ENCODE peak calls at places on chromosomes 7 and 10, in seven cellular contexts. C is pancreas, V is A549, J is BJ, I is heart right ventricle, Q is AG09319, D is endothelial cell. H is an unnamed sample.

GRCh38 chr10:3542185-3542611 is 242.8 kb downstream of the KLF6 start:
- DNase-seq in C (no peak), I (no peak), J (peak; percentile 63), Q (no peak), D (no peak), V (no peak), H (no peak)

GRCh38 chr7:22587322-22587721 is 87.3 kb upstream of the STEAP1B start:
- DNase-seq in D (no peak), V (no peak), J (no peak), C (no peak), I (no peak), Q (no peak), H (no peak)

GRCh38 chr7:16741676-16742075 is 11.9 kb upstream of the TSPAN13 start:
- DNase-seq in D (no peak), Q (no peak), V (no peak), I (no peak), J (no peak), C (no peak), H (no peak)

GRCh38 chr10:31146496-31147219 is 115.0 kb upstream of the ZNF438 start:
- DNase-seq in J (peak; percentile 55), I (peak; percentile 84), Q (no peak), D (no peak), V (peak; percentile 15), C (no peak), H (no peak)

GRCh38 chr10:77602231-77602912 is 35.2 kb downstream of the KCNMA1 start:
- DNase-seq in C (peak; percentile 29), D (no peak), Q (no peak), J (no peak), I (no peak), V (no peak), H (no peak)

GRCh38 chr10:47438857-47439474 is 44.9 kb downstream of the ANXA8 start:
- DNase-seq in V (peak; percentile 65), C (peak; percentile 70), Q (peak; percentile 31), I (no peak), J (no peak), D (peak; percentile 57), H (peak; percentile 3)

GRCh38 chr10:12777840-12778585 is 223.5 kb downstream of the CCDC3 start:
- DNase-seq in V (no peak), Q (no peak), J (no peak), I (no peak), C (no peak), D (no peak), H (no peak)

GRCh38 chr10:46020871-46021553 is 9.4 kb downstream of the NCOA4 start:
- DNase-seq in V (no peak), I (no peak), D (no peak), Q (no peak), J (peak; percentile 31), C (no peak), H (no peak)

GRCh38 chr10:108515821-108516220 is 1351.3 kb upstream of the SORCS1 start:
- DNase-seq in J (no peak), I (no peak), V (no peak), D (no peak), Q (no peak), C (no peak), H (no peak)

GRCh38 chr7:158358926-158359645 is 228.5 kb downstream of the PTPRN2 start:
- DNase-seq in J (no peak), D (no peak), Q (no peak), I (no peak), V (no peak), C (no peak), H (no peak)

GRCh38 chr10:4141471-4141870 is 356.5 kb upstream of the KLF6 start:
- DNase-seq in D (no peak), I (no peak), C (no peak), Q (no peak), V (no peak), J (no peak), H (no peak)

GRCh38 chr10:87860156-87860795 is 3.1 kb downstream of the KLLN start:
- DNase-seq in I (peak; percentile 18), Q (no peak), V (peak; percentile 71), D (no peak), C (no peak), J (no peak), H (peak; percentile 69)

GRCh38 chr7:902996-903395 is 26.6 kb downstream of the GET4 start:
- DNase-seq in I (no peak), C (no peak), D (no peak), V (no peak), J (no peak), Q (no peak), H (no peak)

DNA sequence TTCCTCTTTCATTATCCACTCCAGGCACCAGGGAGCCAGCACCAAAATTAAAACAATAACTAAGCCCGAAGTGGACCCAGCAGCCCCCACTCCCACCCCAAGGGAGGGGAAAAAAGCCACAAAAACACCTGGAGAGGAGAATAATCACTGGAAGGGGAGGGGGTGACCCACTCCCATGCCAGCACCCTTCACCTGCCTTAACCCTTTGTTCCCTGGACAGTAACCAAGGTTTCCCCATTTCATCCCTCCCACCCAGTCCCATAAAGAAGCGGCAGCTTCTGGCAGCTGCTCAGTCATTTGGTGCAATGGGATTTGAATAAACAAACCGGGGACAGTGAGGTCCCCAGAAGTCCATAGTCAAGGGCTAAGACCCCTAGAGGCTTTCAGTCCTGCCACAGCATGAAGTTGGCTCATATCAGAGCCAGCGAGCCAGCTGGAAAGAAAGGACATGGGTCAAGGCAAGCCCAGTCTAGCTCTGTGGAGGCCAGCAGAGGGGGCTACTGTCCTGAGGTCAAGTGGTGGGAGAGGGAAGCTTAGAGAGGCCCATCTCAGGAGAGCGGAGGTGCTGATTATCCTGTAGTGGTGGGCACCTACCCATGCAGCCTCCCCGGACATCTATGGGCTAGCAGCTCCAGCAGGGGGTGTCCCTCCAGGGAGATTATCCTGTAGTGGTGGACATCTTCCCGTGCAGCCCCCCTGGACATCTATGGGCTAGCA is 58.8 kb upstream of the LBX1 start:
- DNase-seq in D (peak; percentile 72), I (no peak), Q (no peak), C (no peak), V (peak; percentile 58), J (no peak), H (peak; percentile 47)
- TF ChIP-seq CTCF in D (no peak), I (peak; percentile 32), Q (peak; percentile 41), C (no peak), V (no peak), J (peak; percentile 44), H (no peak)

GRCh38 chr7:30906520-30907240 is 5.0 kb upstream of the AQP1 start:
- DNase-seq in D (no peak), J (no peak), V (no peak), Q (no peak), I (no peak), C (no peak), H (no peak)

GRCh38 chr7:30909431-30909830 is 2.2 kb upstream of the AQP1 start:
- DNase-seq in J (no peak), I (no peak), V (no peak), C (no peak), D (no peak), Q (no peak), H (no peak)

GRCh38 chr7:30910369-30911073 is 1.1 kb upstream of the AQP1 start:
- DNase-seq in D (no peak), V (no peak), J (no peak), C (no peak), Q (no peak), I (no peak), H (no peak)

GRCh38 chr7:30907527-30908267 is 4.0 kb upstream of the AQP1 start:
- DNase-seq in I (no peak), Q (no peak), C (no peak), V (no peak), D (no peak), J (no peak), H (no peak)

DNA sequence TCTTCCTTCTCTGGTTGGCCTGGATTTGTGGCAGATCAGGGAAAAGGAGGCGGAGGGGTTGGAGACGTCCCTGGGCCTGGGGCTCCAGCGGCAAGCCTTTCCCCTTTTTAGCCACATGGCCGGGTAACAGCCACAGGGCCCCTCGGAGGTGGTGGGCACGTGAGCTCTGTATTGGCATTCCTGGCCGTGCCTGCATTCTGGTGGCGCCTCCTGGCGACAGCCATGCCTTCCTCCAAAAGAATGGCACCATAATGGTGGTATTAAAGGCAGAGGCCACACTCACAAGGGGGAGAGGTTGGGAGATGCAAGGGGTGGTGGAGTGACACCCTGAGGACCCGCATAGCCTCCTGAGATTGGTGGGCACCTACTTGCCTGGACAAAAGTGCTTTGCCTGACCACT is 3.0 kb upstream of the AQP1 start:
- DNase-seq in C (no peak), D (peak; percentile 50), V (no peak), Q (no peak), I (no peak), J (no peak), H (no peak)
- TF ChIP-seq CTCF in C (peak; percentile 7), D (peak; percentile 49), V (no peak), Q (no peak), I (no peak), J (peak; percentile 13), H (no peak)

DNA sequence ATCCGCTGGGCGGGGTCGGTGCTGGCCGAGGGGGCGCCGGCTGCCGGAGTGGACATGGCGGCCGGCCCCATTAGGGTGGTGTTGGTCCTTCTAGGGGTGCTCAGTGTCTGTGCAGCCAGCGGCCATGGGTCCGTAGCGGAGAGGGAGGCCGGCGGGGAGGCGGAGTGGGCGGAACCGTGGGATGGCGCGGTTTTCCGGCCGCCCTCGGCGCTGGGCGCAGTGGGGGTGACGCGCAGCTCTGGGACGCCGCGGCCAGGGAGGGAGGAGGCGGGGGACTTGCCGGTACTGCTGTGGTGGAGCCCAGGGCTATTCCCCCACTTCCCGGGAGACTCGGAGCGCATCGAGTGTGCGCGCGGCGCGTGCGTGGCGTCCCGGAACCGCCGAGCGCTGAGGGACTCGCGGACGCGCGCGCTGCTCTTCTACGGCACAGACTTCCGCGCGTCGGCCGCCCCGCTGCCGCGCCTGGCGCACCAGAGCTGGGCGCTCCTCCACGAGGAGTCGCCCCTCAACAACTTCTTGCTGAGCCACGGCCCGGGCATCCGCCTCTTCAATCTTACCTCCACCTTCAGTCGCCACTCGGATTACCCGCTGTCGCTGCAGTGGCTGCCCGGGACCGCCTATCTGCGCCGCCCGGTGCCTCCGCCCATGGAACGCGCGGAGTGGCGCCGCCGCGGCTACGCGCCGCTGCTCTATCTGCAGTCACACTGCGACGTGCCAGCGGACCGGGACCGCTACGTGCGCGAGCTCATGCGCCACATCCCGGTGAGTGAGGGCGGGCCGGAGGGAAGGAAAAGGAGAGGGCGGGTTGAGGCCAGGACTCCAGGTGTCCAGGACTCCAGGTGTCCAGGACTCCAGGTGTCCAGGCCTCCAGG is 9.3 kb upstream of the CHCHD1 start:
- DNase-seq in C (peak; percentile 92), I (peak; percentile 76), V (peak; percentile 69), D (peak; percentile 62), Q (peak; percentile 50), J (no peak), H (peak; percentile 87)
- TF ChIP-seq CTCF in C (no peak), I (peak; percentile 41), V (no peak), D (no peak), Q (no peak), J (peak; percentile 14), H (no peak)

DNA sequence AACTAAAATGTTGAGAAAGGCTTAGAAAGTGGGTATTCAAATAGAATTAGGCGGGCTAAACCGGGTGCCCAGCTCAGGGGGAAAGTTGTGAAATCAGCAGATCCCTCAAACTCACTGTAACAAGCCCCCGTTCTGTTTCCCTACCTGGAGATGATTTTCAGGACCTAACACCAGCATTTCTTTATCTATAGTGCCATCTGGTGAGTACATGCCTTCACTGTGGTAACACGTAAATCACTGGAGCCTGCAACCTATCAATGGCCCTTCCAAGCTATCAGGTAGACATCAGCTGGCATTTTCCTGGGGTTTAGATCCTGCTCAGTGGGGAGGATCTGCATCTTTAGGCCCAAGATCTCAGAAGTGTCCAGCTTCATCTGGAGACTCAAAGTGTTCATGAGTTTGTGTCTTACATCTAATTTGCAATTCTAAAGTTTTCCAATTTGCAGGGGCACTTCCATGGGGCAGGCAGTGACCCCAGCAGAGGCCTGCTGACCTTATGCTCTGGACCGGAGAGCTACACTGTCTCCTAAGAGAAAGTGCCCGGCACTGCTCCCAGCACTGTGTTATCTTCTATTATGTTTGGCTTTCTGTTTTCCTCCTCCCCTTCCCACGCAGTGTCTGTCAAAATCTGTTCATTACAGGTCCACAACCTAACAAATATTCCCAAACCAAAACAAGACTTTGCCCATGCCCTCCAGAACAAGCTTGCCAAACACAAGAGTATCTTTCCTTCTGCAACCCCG is 132.5 kb downstream of the LSM5 start:
- DNase-seq in D (peak; percentile 13), I (no peak), V (peak; percentile 25), Q (no peak), C (no peak), J (no peak), H (no peak)
- TF ChIP-seq CTCF in D (no peak), I (peak; percentile 26), V (peak; percentile 41), Q (no peak), C (no peak), J (no peak), H (peak; percentile 4)

H was measured in GM13976.